ENCODE peak calls at places on chromosomes 11 and 22, in seven cellular contexts. R is aorta, J is iris pigment epithelial cell, B is endothelial cell, M is kidney epithelial cell, C is lower leg skin, K is GM20000. D is an unnamed sample.

GRCh38 chr11:6315811-6316425 is 4.4 kb downstream of the CAVIN3 start:
- DNase-seq in J (peak; percentile 64), M (no peak), R (peak; percentile 79), C (peak; percentile 88), K (peak; percentile 82), B (peak; percentile 52), D (peak; percentile 82)

GRCh38 chr11:129373489-129373953 is 2.1 kb upstream of the BARX2 start:
- DNase-seq in J (peak; percentile 20), B (no peak), C (no peak), K (peak; percentile 30), M (no peak), R (no peak), D (no peak)

GRCh38 chr11:32487270-32487669 is 51.9 kb upstream of the WT1 start:
- DNase-seq in J (peak; percentile 12), R (no peak), K (no peak), C (no peak), M (no peak), B (peak; percentile 25), D (peak; percentile 10)

GRCh38 chr11:134993691-134994243 is 581.7 kb upstream of the B3GAT1 start:
- DNase-seq in R (no peak), K (no peak), M (no peak), J (no peak), C (peak; percentile 48), B (no peak), D (no peak)

GRCh38 chr11:72764503-72764902 is 12.3 kb upstream of the ARAP1 start:
- DNase-seq in C (no peak), K (no peak), J (no peak), M (no peak), R (no peak), B (no peak), D (no peak)

GRCh38 chr11:109374032-109374431 is 48.0 kb upstream of the C11orf87 start:
- DNase-seq in R (no peak), M (no peak), C (no peak), K (no peak), B (no peak), J (no peak), D (no peak)

GRCh38 chr22:30423296-30423958 is 2.1 kb upstream of the MTFP1 start:
- DNase-seq in J (peak; percentile 80), K (no peak), B (peak; percentile 31), C (peak; percentile 91), M (no peak), R (peak; percentile 82), D (no peak)

GRCh38 chr11:74726547-74727182 is 4.6 kb downstream of the CHRDL2 start:
- DNase-seq in C (peak; percentile 91), B (peak; percentile 76), R (peak; percentile 86), M (no peak), K (peak; percentile 91), J (peak; percentile 73), D (peak; percentile 90)

GRCh38 chr11:110712643-110713468 is 619 bp upstream of the ARHGAP20 start:
- DNase-seq in C (no peak), J (peak; percentile 76), M (no peak), R (peak; percentile 68), K (peak; percentile 36), B (peak; percentile 38), D (peak; percentile 16)

GRCh38 chr11:34155057-34155758 is 49.8 kb downstream of the NAT10 start:
- DNase-seq in K (no peak), R (no peak), J (no peak), B (no peak), M (no peak), C (peak; percentile 66), D (no peak)

GRCh38 chr11:58525037-58525614 is 17.2 kb upstream of the OR5B21 start:
- DNase-seq in C (no peak), M (no peak), B (no peak), R (no peak), K (peak; percentile 74), J (no peak), D (no peak)

GRCh38 chr11:48384670-48385069 is 18.4 kb upstream of the OR4C5 start:
- DNase-seq in J (no peak), B (no peak), R (no peak), M (no peak), C (no peak), K (no peak), D (no peak)

GRCh38 chr22:24176630-24177029 is 4.7 kb upstream of the SUSD2 start:
- DNase-seq in C (no peak), M (no peak), J (no peak), K (no peak), R (peak; percentile 89), B (no peak), D (no peak)

GRCh38 chr11:12017865-12018453 is 9.5 kb upstream of the DKK3 start:
- DNase-seq in C (no peak), M (no peak), K (no peak), J (no peak), R (no peak), B (no peak), D (no peak)

GRCh38 chr11:47861762-47862161 is 13.6 kb upstream of the NUP160 start:
- DNase-seq in C (no peak), K (no peak), M (no peak), B (no peak), R (no peak), J (peak; percentile 71), D (no peak)

GRCh38 chr11:134802116-134802515 is 390.1 kb upstream of the B3GAT1 start:
- DNase-seq in J (no peak), K (no peak), C (no peak), B (peak; percentile 23), R (no peak), M (no peak), D (no peak)

GRCh38 chr11:6393989-6394670 is 3.9 kb downstream of the SMPD1 start:
- DNase-seq in R (peak; percentile 64), C (no peak), M (no peak), K (no peak), B (no peak), J (no peak), D (no peak)

GRCh38 chr11:79525257-79525656 is 84.4 kb upstream of the TENM4 start:
- DNase-seq in C (no peak), M (no peak), R (no peak), B (no peak), J (peak; percentile 7), K (no peak), D (no peak)

GRCh38 chr22:23180893-23181762 is 819 bp downstream of the BCR start:
- DNase-seq in C (no peak), M (no peak), R (peak; percentile 83), K (peak; percentile 75), B (no peak), J (no peak), D (peak; percentile 64)

GRCh38 chr11:14253878-14254277 is 105.1 kb downstream of the RRAS2 start:
- DNase-seq in B (no peak), C (peak; percentile 68), R (no peak), M (no peak), J (no peak), K (no peak), D (no peak)

GRCh38 chr22:37109242-37109917 is at the start of gene TMPRSS6:
- DNase-seq in M (no peak), R (no peak), C (no peak), B (no peak), K (no peak), J (no peak), D (peak; percentile 59)

GRCh38 chr22:49365910-49366309 is 461.8 kb downstream of the BRD1 start:
- DNase-seq in K (no peak), M (no peak), B (peak; percentile 0), C (peak; percentile 59), R (no peak), J (no peak), D (no peak)

GRCh38 chr11:3161309-3161708 is 3.8 kb downstream of the OSBPL5 start:
- DNase-seq in J (no peak), C (no peak), R (peak; percentile 72), K (no peak), M (no peak), B (no peak), D (no peak)

GRCh38 chr11:61919113-61919840 is 1.9 kb upstream of the RAB3IL1 start:
- DNase-seq in C (peak; percentile 82), M (no peak), K (peak; percentile 14), B (no peak), R (peak; percentile 53), J (no peak), D (peak; percentile 22)

GRCh38 chr11:96426356-96427103 is 36.7 kb downstream of the JRKL start:
- DNase-seq in M (no peak), J (peak; percentile 45), K (peak; percentile 33), R (no peak), C (no peak), B (no peak), D (no peak)

GRCh38 chr22:24695958-24696511 is 78.5 kb downstream of the PIWIL3 start:
- DNase-seq in C (no peak), B (no peak), K (no peak), J (peak; percentile 36), M (peak; percentile 28), R (no peak), D (no peak)

GRCh38 chr22:30268331-30268730 is 1.7 kb upstream of the OSM start:
- DNase-seq in M (no peak), B (no peak), R (no peak), J (no peak), K (no peak), C (no peak), D (no peak)

GRCh38 chr11:6249822-6250555 is 9.6 kb upstream of the CCKBR start:
- DNase-seq in B (no peak), C (peak; percentile 93), M (peak; percentile 52), J (peak; percentile 65), K (no peak), R (peak; percentile 93), D (no peak)

GRCh38 chr11:438101-438844 is 3.5 kb downstream of the ANO9 start:
- DNase-seq in J (no peak), M (no peak), C (no peak), R (no peak), B (no peak), K (no peak), D (no peak)

GRCh38 chr11:74685905-74686304 is 45.3 kb downstream of the CHRDL2 start:
- DNase-seq in J (no peak), C (peak; percentile 86), M (no peak), K (no peak), B (no peak), R (peak; percentile 61), D (no peak)

GRCh38 chr11:43774786-43775185 is 94.2 kb downstream of the HSD17B12 start:
- DNase-seq in M (no peak), R (no peak), B (no peak), K (no peak), J (no peak), C (no peak), D (no peak)

GRCh38 chr22:35037089-35037488 is 28.9 kb upstream of the ISX start:
- DNase-seq in K (no peak), M (no peak), J (no peak), R (no peak), B (peak; percentile 9), C (no peak), D (no peak)

GRCh38 chr22:50726643-50727340 is 11.2 kb upstream of the ACR start:
- DNase-seq in R (peak; percentile 41), C (no peak), M (no peak), B (no peak), J (no peak), K (no peak), D (no peak)

GRCh38 chr11:72293910-72294533 is 50.0 kb upstream of the PHOX2A start:
- DNase-seq in M (no peak), B (no peak), J (no peak), C (peak; percentile 83), K (no peak), R (no peak), D (no peak)

GRCh38 chr22:23626286-23626975 is 5.7 kb downstream of the DRICH1 start:
- DNase-seq in C (no peak), J (no peak), B (no peak), M (no peak), K (no peak), R (no peak), D (no peak)

D was measured in HuH-7.5.